ENCODE peak calls at places on chromosomes 7 and 10, in five cellular contexts. Q is ovary, P is adrenal gland, B is uterus, L is GM12891. D is an unnamed sample.

GRCh38 chr10:73827346-73828089 is 16.1 kb upstream of the NDST2 start:
- DNase-seq in Q (no peak), B (no peak), L (no peak), P (no peak), D (peak; percentile 96)

GRCh38 chr7:130999926-131000325 is 265.9 kb upstream of the KLF14 start:
- DNase-seq in Q (no peak), P (no peak), L (no peak), B (no peak), D (no peak)

GRCh38 chr10:130387936-130388580 is 251.9 kb downstream of the GLRX3 start:
- DNase-seq in P (no peak), B (no peak), L (no peak), Q (no peak), D (no peak)

GRCh38 chr10:3442451-3442990 is 269.9 kb upstream of the PITRM1 start:
- DNase-seq in B (no peak), P (no peak), Q (no peak), L (no peak), D (no peak)

GRCh38 chr7:142889825-142890224 is 4.3 kb upstream of the TRPV6 start:
- DNase-seq in L (no peak), Q (no peak), P (peak; percentile 9), B (no peak), D (no peak)

GRCh38 chr7:107234436-107234835 is 65.6 kb downstream of the HBP1 start:
- DNase-seq in L (no peak), P (no peak), Q (no peak), B (no peak), D (no peak)

GRCh38 chr7:135905858-135906257 is 71.3 kb downstream of the MTPN start:
- DNase-seq in B (no peak), Q (no peak), L (no peak), P (no peak), D (no peak)

GRCh38 chr10:3830946-3831345 is 45.9 kb upstream of the KLF6 start:
- DNase-seq in L (no peak), P (no peak), B (no peak), Q (no peak), D (no peak)

GRCh38 chr10:104054430-104054829 is 31.2 kb downstream of the COL17A1 start:
- DNase-seq in L (no peak), Q (no peak), P (peak; percentile 41), B (no peak), D (peak; percentile 85)

DNA sequence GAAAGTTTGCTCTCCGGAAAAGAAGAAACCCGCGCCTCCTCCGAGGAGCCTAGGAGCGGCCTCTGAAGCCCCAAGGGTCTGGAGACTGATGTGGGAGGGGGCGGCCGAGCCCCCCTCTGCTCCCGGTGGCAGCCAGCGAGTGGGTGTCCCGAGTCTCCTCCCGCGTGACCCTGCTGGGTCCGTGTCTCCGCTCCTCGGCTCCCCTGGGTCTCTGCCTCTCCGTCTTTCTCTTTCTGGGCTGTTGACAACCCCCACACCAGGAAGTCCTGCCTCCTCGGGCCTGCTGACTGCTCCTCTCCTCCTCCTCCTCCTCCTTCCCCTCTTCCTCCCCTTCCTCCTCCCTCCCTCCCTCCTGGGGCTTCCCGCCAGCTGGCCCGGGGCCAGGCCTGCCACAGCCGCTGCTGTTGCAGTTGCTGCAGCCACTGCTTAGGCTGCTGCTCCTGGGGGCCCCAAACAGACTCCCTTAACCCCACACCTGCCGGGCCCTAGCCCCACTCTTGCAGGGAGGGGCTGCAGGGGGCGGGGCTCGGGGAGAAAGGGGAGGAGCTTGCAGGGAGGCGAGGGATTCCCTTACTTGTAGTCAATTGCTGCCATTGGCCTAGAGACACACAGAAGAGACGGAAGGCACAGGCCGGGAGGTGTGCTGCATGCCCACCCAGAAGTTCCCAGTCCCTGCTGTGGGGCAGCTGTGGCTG is at the start of gene TSC22D4:
- DNase-seq in P (peak; percentile 96), Q (peak; percentile 98), L (peak; percentile 92), B (peak; percentile 97), D (peak; percentile 92)
- TF ChIP-seq POLR2A in P (peak; percentile 75), Q (peak; percentile 75), L (peak; percentile 69), B (peak; percentile 87), D (peak; percentile 95)

GRCh38 chr7:44066111-44066460 is 719 bp upstream of the PGAM2 start:
- DNase-seq in Q (no peak), L (no peak), P (no peak), B (no peak), D (no peak)

GRCh38 chr7:44063894-44064651 is 1.3 kb downstream of the PGAM2 start:
- DNase-seq in L (no peak), B (no peak), P (no peak), Q (no peak), D (no peak)

GRCh38 chr7:44064791-44065430 is 456 bp downstream of the PGAM2 start:
- DNase-seq in Q (no peak), B (no peak), P (no peak), L (no peak), D (no peak)

GRCh38 chr7:44066494-44067063 is 1.2 kb upstream of the PGAM2 start:
- DNase-seq in Q (no peak), P (no peak), B (no peak), L (no peak), D (no peak)

GRCh38 chr7:44065431-44066110 is at the start of gene PGAM2:
- DNase-seq in Q (no peak), B (no peak), P (peak; percentile 73), L (no peak), D (no peak)
- TF ChIP-seq POLR2A in Q (no peak), B (no peak), P (no peak), L (no peak), D (peak; percentile 15)

DNA sequence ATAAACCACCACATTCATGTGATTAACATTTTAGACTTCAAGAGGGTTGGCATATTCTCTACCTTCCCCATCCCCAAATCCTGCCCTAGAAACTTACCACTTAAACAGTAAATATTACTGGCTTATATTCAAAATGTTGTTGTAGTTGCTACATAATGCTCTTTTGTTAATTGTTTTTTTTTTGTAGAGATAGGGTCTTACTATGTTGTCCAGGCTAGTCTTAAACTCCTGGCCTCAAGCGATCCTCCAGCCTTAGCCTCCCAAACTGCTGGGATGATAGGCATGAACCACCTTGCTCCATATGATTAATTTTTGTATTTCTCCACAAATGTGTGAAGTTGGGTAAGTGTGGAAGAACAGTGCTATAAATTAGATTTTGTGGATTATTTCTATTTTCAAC is 6.5 kb downstream of the PDK4 start:
- DNase-seq in Q (no peak), L (no peak), P (no peak), B (no peak), D (no peak)
- TF ChIP-seq POLR2A in Q (no peak), L (no peak), P (no peak), B (no peak), D (no peak)

GRCh38 chr10:132279873-132280645 is 27.7 kb downstream of the STK32C start:
- DNase-seq in B (no peak), L (no peak), P (no peak), Q (no peak), D (no peak)

GRCh38 chr10:132283604-132284382 is 24.0 kb downstream of the STK32C start:
- DNase-seq in L (no peak), P (no peak), Q (no peak), B (no peak), D (no peak)

GRCh38 chr10:132282667-132283603 is 24.8 kb downstream of the STK32C start:
- DNase-seq in L (no peak), Q (no peak), B (no peak), P (no peak), D (no peak)

GRCh38 chr10:132281915-132282666 is 25.7 kb downstream of the STK32C start:
- DNase-seq in L (no peak), P (no peak), B (no peak), Q (no peak), D (no peak)

DNA sequence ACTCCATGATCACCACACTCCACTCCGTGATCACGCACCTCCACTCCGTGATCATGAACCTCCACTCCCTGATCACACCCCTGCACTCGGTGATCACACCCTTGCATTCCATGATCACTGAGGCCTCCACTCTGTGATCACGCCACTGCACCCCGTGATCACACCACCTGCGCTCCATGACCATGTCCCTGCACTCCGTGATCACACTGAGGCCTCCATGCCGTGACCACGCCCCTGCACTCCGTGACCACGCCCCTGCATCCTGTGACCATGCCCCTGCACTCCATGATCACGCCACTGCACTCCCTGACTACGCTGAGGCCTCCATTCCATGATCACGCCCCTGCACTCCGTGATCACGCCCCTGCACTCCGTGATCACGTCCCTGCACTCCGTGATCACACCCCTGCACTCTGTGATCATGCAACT is 27.1 kb downstream of the STK32C start:
- DNase-seq in P (no peak), B (no peak), L (no peak), Q (no peak), D (no peak)
- TF ChIP-seq POLR2A in P (no peak), B (no peak), L (no peak), Q (no peak), D (no peak)

GRCh38 chr7:147300293-147300692 is 1183.7 kb downstream of the CNTNAP2 start:
- DNase-seq in P (no peak), B (no peak), Q (no peak), L (no peak), D (no peak)
- TF ChIP-seq POLR2A in P (no peak), B (no peak), Q (no peak), L (no peak), D (no peak)